ENCODE peak calls at places on chromosomes 3 and 15, in nine cellular contexts. Q, M, E, S, R, T, U, V and X are unnamed samples.

GRCh38 chr3:53160660-53161344 is at the start of gene PRKCD:
- DNase-seq in Q (peak), M (peak), E (peak), S (peak), R (peak), T (peak), U (peak), V (peak), X (peak)

GRCh38 chr15:81945014-81945615 is 100.7 kb downstream of the MEX3B start:
- DNase-seq in Q (no peak), M (no peak), E (no peak), S (no peak), R (no peak), T (no peak), U (no peak), V (no peak), X (no peak)

GRCh38 chr3:31873254-31873653 is 107.8 kb downstream of the OSBPL10 start:
- DNase-seq in Q (no peak), M (no peak), E (no peak), S (no peak), R (no peak), T (no peak), U (no peak), V (peak), X (no peak)

GRCh38 chr3:66303556-66303955 is 82.8 kb downstream of the SLC25A26 start:
- DNase-seq in Q (no peak), M (no peak), E (peak), S (no peak), R (no peak), T (no peak), U (no peak), V (no peak), X (peak)

GRCh38 chr3:36701249-36701572 is 63.1 kb downstream of the DCLK3 start:
- DNase-seq in Q (no peak), M (no peak), E (no peak), S (no peak), R (no peak), T (no peak), U (no peak), V (no peak), X (no peak)

GRCh38 chr15:96064351-96064756 is 266.1 kb upstream of the NR2F2 start:
- DNase-seq in Q (no peak), M (peak), E (no peak), S (no peak), R (no peak), T (no peak), U (no peak), V (peak), X (no peak)

GRCh38 chr3:43418601-43419272 is 132.4 kb downstream of the SNRK start:
- DNase-seq in Q (no peak), M (no peak), E (no peak), S (no peak), R (no peak), T (no peak), U (no peak), V (peak), X (no peak)

GRCh38 chr3:14031271-14031670 is 93.4 kb downstream of the CHCHD4 start:
- DNase-seq in Q (no peak), M (no peak), E (no peak), S (no peak), R (peak), T (no peak), U (no peak), V (peak), X (no peak)

GRCh38 chr15:63803106-63803886 is 30.5 kb downstream of the HERC1 start:
- DNase-seq in Q (no peak), M (no peak), E (no peak), S (no peak), R (no peak), T (no peak), U (no peak), V (no peak), X (no peak)

GRCh38 chr15:69697913-69698312 is 245.3 kb downstream of the RPLP1 start:
- DNase-seq in Q (no peak), M (no peak), E (no peak), S (no peak), R (no peak), T (peak), U (no peak), V (no peak), X (no peak)

GRCh38 chr15:55398243-55398642 is 9.9 kb downstream of the CCPG1 start:
- DNase-seq in Q (no peak), M (no peak), E (no peak), S (no peak), R (no peak), T (no peak), U (no peak), V (no peak), X (no peak)

GRCh38 chr3:194740859-194741486 is 55.3 kb downstream of the FAM43A start:
- DNase-seq in Q (peak), M (peak), E (no peak), S (no peak), R (peak), T (no peak), U (no peak), V (peak), X (no peak)

GRCh38 chr3:62415312-62415791 is 42.0 kb upstream of the FEZF2 start:
- DNase-seq in Q (no peak), M (no peak), E (no peak), S (no peak), R (no peak), T (no peak), U (no peak), V (no peak), X (no peak)

GRCh38 chr15:29451201-29451781 is 181.7 kb upstream of the NSMCE3 start:
- DNase-seq in Q (no peak), M (no peak), E (no peak), S (no peak), R (no peak), T (peak), U (no peak), V (no peak), X (no peak)

GRCh38 chr3:172516318-172517214 is 6.7 kb downstream of the TNFSF10 start:
- DNase-seq in Q (peak), M (peak), E (no peak), S (no peak), R (peak), T (peak), U (no peak), V (peak), X (no peak)

GRCh38 chr3:116276637-116277036 is 168.7 kb downstream of the LSAMP start:
- DNase-seq in Q (no peak), M (no peak), E (no peak), S (no peak), R (no peak), T (no peak), U (no peak), V (no peak), X (no peak)

GRCh38 chr3:123325766-123326256 is 123.1 kb downstream of the ADCY5 start:
- DNase-seq in Q (no peak), M (no peak), E (no peak), S (no peak), R (no peak), T (peak), U (no peak), V (no peak), X (no peak)

GRCh38 chr3:43787330-43787729 is 96.6 kb downstream of the ABHD5 start:
- DNase-seq in Q (no peak), M (no peak), E (no peak), S (no peak), R (no peak), T (no peak), U (no peak), V (no peak), X (no peak)

GRCh38 chr3:32963871-32964270 is 12.4 kb downstream of the CCR4 start:
- DNase-seq in Q (no peak), M (peak), E (peak), S (no peak), R (no peak), T (no peak), U (no peak), V (no peak), X (peak)

GRCh38 chr15:36614016-36614415 is 34.6 kb downstream of the CDIN1 start:
- DNase-seq in Q (no peak), M (no peak), E (no peak), S (no peak), R (no peak), T (no peak), U (no peak), V (no peak), X (no peak)

GRCh38 chr15:59124261-59124660 is 19.3 kb downstream of the CCNB2 start:
- DNase-seq in Q (no peak), M (no peak), E (no peak), S (no peak), R (no peak), T (no peak), U (no peak), V (no peak), X (no peak)

GRCh38 chr3:120432105-120432860 is 18.5 kb downstream of the FSTL1 start:
- DNase-seq in Q (no peak), M (no peak), E (no peak), S (no peak), R (peak), T (no peak), U (no peak), V (peak), X (no peak)

GRCh38 chr3:172129868-172130751 is 90.7 kb downstream of the FNDC3B start:
- DNase-seq in Q (peak), M (peak), E (peak), S (peak), R (peak), T (peak), U (no peak), V (peak), X (peak)

GRCh38 chr3:34676431-34676830 is 878.0 kb downstream of the PDCD6IP start:
- DNase-seq in Q (no peak), M (no peak), E (no peak), S (no peak), R (peak), T (no peak), U (no peak), V (no peak), X (no peak)

GRCh38 chr3:115758076-115758763 is 134.9 kb downstream of the GAP43 start:
- DNase-seq in Q (no peak), M (no peak), E (no peak), S (no peak), R (peak), T (no peak), U (no peak), V (no peak), X (no peak)

GRCh38 chr3:24296441-24297205 is 198.0 kb downstream of the THRB start:
- DNase-seq in Q (no peak), M (no peak), E (no peak), S (no peak), R (no peak), T (no peak), U (no peak), V (peak), X (no peak)

GRCh38 chr15:28246605-28247004 is 75.4 kb downstream of the HERC2 start:
- DNase-seq in Q (no peak), M (no peak), E (no peak), S (no peak), R (no peak), T (no peak), U (no peak), V (no peak), X (no peak)

GRCh38 chr15:80216911-80217310 is 35.1 kb downstream of the CTXND1 start:
- DNase-seq in Q (no peak), M (no peak), E (no peak), S (no peak), R (no peak), T (no peak), U (no peak), V (no peak), X (no peak)

GRCh38 chr15:96564546-96564945 is 234.0 kb downstream of the NR2F2 start:
- DNase-seq in Q (no peak), M (no peak), E (no peak), S (no peak), R (no peak), T (no peak), U (no peak), V (no peak), X (no peak)

GRCh38 chr3:79012946-79013362 is 754.8 kb downstream of the ROBO1 start:
- DNase-seq in Q (no peak), M (no peak), E (no peak), S (no peak), R (no peak), T (no peak), U (no peak), V (peak), X (no peak)

GRCh38 chr3:140630866-140631265 is 47.0 kb upstream of the TRIM42 start:
- DNase-seq in Q (no peak), M (no peak), E (no peak), S (no peak), R (peak), T (no peak), U (no peak), V (no peak), X (no peak)

DNA sequence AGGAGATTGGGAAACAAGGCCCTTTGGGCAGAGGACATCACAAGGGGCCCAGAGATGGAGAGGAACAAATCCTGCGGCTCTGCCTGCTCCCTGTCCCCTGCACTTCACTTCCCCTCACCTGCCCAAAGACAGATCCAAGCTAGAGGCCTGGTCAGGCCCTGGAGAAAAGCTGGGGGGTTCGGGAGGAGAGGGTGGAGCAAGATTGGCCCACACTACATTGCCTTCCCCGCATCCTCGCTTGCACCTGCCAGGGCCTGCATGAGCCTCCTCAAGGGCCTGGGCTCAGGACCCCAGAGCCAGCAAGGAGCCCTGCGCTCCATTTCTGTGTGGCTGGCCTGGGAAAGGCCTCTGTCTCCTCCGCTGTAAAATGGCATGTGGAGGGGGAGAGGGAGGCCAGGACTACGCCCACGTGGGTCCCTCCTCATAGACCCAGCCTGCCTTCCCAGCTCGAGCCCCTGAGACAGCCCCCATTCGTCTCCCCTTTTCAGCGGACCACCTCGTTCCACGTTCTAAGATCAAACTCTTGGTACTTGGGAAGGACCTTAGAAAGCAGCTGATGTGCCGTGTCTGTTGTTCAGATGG is 106.0 kb downstream of the HMG20A start:
- DNase-seq in Q (peak), M (no peak), E (no peak), S (no peak), R (no peak), T (no peak), U (no peak), V (no peak), X (no peak)
- H3K27ac ChIP-seq in Q (no peak), M (peak), E (no peak), S (peak), R (no peak), T (peak), U (no peak), V (peak), X (no peak)

GRCh38 chr3:193730976-193731375 is 138.0 kb downstream of the OPA1 start:
- DNase-seq in Q (no peak), M (no peak), E (no peak), S (no peak), R (no peak), T (no peak), U (no peak), V (no peak), X (no peak)
- H3K27ac ChIP-seq in Q (no peak), M (no peak), E (no peak), S (no peak), R (no peak), T (no peak), U (no peak), V (no peak), X (no peak)

GRCh38 chr3:155805802-155806618 is at the start of gene C3orf33:
- DNase-seq in Q (peak), M (peak), E (peak), S (no peak), R (peak), T (peak), U (peak), V (peak), X (peak)

GRCh38 chr3:155804298-155804697 is 1.8 kb downstream of the C3orf33 start:
- DNase-seq in Q (no peak), M (no peak), E (no peak), S (no peak), R (no peak), T (no peak), U (no peak), V (no peak), X (no peak)

GRCh38 chr3:155809181-155809580 is 3.1 kb upstream of the C3orf33 start:
- DNase-seq in Q (no peak), M (no peak), E (no peak), S (no peak), R (peak), T (no peak), U (no peak), V (peak), X (no peak)

GRCh38 chr3:155807823-155808222 is 1.7 kb upstream of the C3orf33 start:
- DNase-seq in Q (no peak), M (no peak), E (no peak), S (no peak), R (no peak), T (no peak), U (no peak), V (peak), X (no peak)

DNA sequence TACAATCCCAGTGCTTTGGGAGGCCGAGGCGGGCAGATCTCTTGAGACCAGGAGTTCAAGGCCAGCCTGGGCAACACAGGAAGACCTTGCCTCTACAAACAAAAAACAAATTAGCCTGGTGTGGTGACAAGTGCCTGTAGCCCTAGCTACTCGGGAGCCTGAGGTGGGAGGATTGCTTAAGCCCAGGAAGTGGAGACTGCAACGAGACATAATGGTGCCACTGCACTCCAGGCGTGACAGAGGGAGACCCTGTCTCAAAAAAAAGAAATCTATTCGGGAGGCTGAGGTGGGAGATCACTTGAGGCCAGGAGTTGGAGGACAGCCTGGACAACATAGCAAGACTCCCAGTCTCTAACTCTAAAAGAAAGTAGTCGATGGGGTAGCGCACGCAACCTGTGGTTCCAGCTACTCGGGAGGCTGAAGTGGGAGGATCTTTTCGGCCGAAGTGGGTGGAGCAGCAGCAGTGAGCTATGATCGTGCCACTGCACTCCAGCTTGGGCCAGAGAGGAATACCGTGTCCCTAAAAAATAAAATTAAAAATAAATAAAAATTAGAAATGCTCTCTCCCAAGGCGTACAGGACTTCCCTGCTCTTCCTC is 775 bp downstream of the C3orf33 start:
- DNase-seq in Q (no peak), M (no peak), E (peak), S (no peak), R (peak), T (peak), U (no peak), V (no peak), X (no peak)
- H3K27ac ChIP-seq in Q (peak), M (peak), E (peak), S (no peak), R (no peak), T (peak), U (peak), V (no peak), X (no peak)

GRCh38 chr3:112086857-112087524 is 802 bp downstream of the C3orf52 start:
- DNase-seq in Q (no peak), M (peak), E (no peak), S (no peak), R (no peak), T (no peak), U (no peak), V (peak), X (no peak)
- H3K27ac ChIP-seq in Q (peak), M (peak), E (no peak), S (peak), R (peak), T (peak), U (no peak), V (peak), X (no peak)

DNA sequence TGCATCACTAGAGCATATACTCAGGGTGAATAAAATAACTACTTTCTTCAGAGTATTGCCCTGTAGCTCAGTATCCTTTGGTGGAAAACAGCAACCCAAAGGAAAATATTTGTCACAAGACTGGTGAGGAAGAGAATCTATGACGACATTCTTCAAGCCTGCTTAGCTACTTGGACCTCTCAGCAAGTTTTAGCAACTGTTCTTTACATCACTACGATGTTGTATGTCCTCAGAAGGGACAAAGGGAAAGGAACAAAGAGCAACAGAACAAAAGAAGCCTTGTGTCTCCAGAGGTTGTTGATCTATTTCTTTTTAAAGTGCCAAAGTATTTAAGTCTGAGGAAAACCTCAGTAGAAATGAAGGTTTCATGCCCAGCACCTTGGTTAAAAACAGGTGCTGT is 746.7 kb downstream of the NAALADL2 start:
- DNase-seq in Q (no peak), M (no peak), E (no peak), S (no peak), R (no peak), T (no peak), U (no peak), V (no peak), X (no peak)
- H3K27ac ChIP-seq in Q (no peak), M (no peak), E (no peak), S (no peak), R (no peak), T (no peak), U (no peak), V (no peak), X (no peak)

DNA sequence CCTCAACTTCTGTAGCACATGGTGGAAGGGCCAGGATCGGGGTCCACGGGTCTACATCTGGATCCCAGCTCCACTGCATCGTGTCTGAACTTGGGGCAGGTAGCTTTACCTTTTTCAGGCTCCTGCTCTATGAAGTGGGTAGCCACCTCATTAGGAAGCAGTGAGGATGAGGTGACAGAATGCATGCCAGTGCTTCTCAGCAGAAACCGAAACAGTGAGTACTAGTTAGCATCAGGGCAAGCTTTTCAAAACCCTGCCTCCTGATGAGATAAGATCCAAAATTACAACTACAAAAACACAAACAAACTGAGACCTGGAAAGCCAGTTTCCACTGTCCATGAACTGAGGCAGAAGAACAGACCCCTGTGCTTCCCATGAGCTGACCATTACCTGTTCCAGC is 77.4 kb downstream of the ANXA2 start:
- DNase-seq in Q (no peak), M (no peak), E (no peak), S (no peak), R (no peak), T (no peak), U (no peak), V (no peak), X (no peak)
- H3K27ac ChIP-seq in Q (no peak), M (no peak), E (no peak), S (no peak), R (no peak), T (no peak), U (no peak), V (no peak), X (no peak)